ENCODE peak calls at places on chromosomes 11 and 22, in five cellular contexts. Y is transverse colon, C is GM23248, B is AG10803, J is GM12865. I is an unnamed sample.

GRCh38 chr11:76322593-76323341 is 58.2 kb downstream of the THAP12 start:
- DNase-seq in Y (no peak), C (no peak), B (no peak), J (no peak), I (no peak)

GRCh38 chr11:2268911-2269600 is 1.3 kb downstream of the ASCL2 start:
- DNase-seq in Y (peak; percentile 48), C (peak; percentile 45), B (no peak), J (no peak), I (peak; percentile 93)

GRCh38 chr11:77821349-77821851 is 456 bp downstream of the AAMDC start:
- DNase-seq in Y (peak; percentile 27), C (peak; percentile 65), B (peak; percentile 38), J (peak; percentile 18), I (no peak)

GRCh38 chr11:131027501-131027900 is 111.2 kb upstream of the SNX19 start:
- DNase-seq in Y (no peak), C (no peak), B (peak; percentile 18), J (no peak), I (no peak)

GRCh38 chr11:7671807-7672206 is 1.5 kb downstream of the CYB5R2 start:
- DNase-seq in Y (no peak), C (no peak), B (no peak), J (peak; percentile 83), I (no peak)

GRCh38 chr22:30385913-30386312 is 1.3 kb downstream of the RNF215 start:
- DNase-seq in Y (no peak), C (no peak), B (no peak), J (no peak), I (no peak)

GRCh38 chr11:27427183-27427980 is 45.2 kb downstream of the LGR4 start:
- DNase-seq in Y (no peak), C (peak; percentile 70), B (peak; percentile 55), J (no peak), I (no peak)

GRCh38 chr11:108368134-108368533 is 99.2 kb downstream of the C11orf65 start:
- DNase-seq in Y (no peak), C (peak; percentile 51), B (peak; percentile 25), J (no peak), I (no peak)

GRCh38 chr11:121482231-121483129 is 29.7 kb upstream of the SORL1-AS1 start:
- DNase-seq in Y (peak; percentile 24), C (peak; percentile 5), B (no peak), J (peak; percentile 87), I (peak; percentile 43)

GRCh38 chr11:46457659-46458058 is 66.1 kb upstream of the CHRM4 start:
- DNase-seq in Y (no peak), C (no peak), B (no peak), J (no peak), I (peak; percentile 47)

GRCh38 chr22:19868773-19869471 is 14.2 kb upstream of the GNB1L start:
- DNase-seq in Y (peak; percentile 66), C (no peak), B (no peak), J (no peak), I (peak; percentile 70)

GRCh38 chr11:1890856-1891830 is 552 bp downstream of the PRR33 start:
- DNase-seq in Y (no peak), C (no peak), B (no peak), J (no peak), I (peak; percentile 64)

GRCh38 chr11:57205046-57205671 is 23.4 kb downstream of the LRRC55 start:
- DNase-seq in Y (no peak), C (peak; percentile 94), B (peak; percentile 82), J (no peak), I (no peak)

GRCh38 chr11:17256512-17256911 is 20.0 kb upstream of the NUCB2 start:
- DNase-seq in Y (no peak), C (peak; percentile 96), B (peak; percentile 93), J (no peak), I (no peak)

GRCh38 chr11:116641561-116642045 is 131.2 kb downstream of the BUD13 start:
- DNase-seq in Y (peak; percentile 41), C (peak; percentile 32), B (peak; percentile 7), J (peak; percentile 50), I (no peak)

GRCh38 chr11:129333873-129334272 is 41.8 kb upstream of the BARX2 start:
- DNase-seq in Y (no peak), C (peak; percentile 15), B (no peak), J (no peak), I (no peak)

GRCh38 chr22:23287136-23288095 is 107.1 kb downstream of the BCR start:
- DNase-seq in Y (no peak), C (no peak), B (no peak), J (no peak), I (no peak)

GRCh38 chr22:30275625-30276024 is 9.0 kb upstream of the OSM start:
- DNase-seq in Y (no peak), C (no peak), B (no peak), J (no peak), I (no peak)

GRCh38 chr11:82750643-82751139 is 17.0 kb upstream of the FAM181B start:
- DNase-seq in Y (no peak), C (no peak), B (no peak), J (no peak), I (no peak)

GRCh38 chr11:9208726-9209501 is 56.2 kb downstream of the DENND5A start:
- DNase-seq in Y (no peak), C (no peak), B (no peak), J (peak; percentile 60), I (no peak)

GRCh38 chr22:35914357-35914664 is 114.3 kb downstream of the RBFOX2 start:
- DNase-seq in Y (no peak), C (no peak), B (no peak), J (no peak), I (no peak)

GRCh38 chr11:19844806-19845205 is 132.2 kb downstream of the NAV2 start:
- DNase-seq in Y (no peak), C (no peak), B (no peak), J (no peak), I (no peak)

GRCh38 chr11:59403546-59403945 is 22.7 kb downstream of the OR5A2 start:
- DNase-seq in Y (no peak), C (no peak), B (no peak), J (no peak), I (no peak)

GRCh38 chr11:61162092-61162935 is 1.1 kb upstream of the VPS37C start:
- DNase-seq in Y (peak; percentile 47), C (peak; percentile 29), B (no peak), J (peak; percentile 87), I (no peak)

GRCh38 chr11:96061730-96062524 is 138.0 kb upstream of the MTMR2 start:
- DNase-seq in Y (no peak), C (peak; percentile 65), B (no peak), J (no peak), I (no peak)

GRCh38 chr11:73185680-73186293 is 32.3 kb upstream of the P2RY2 start:
- DNase-seq in Y (no peak), C (peak; percentile 97), B (peak; percentile 87), J (no peak), I (peak; percentile 40)

GRCh38 chr11:57639321-57640067 is 10.2 kb downstream of the YPEL4 start:
- DNase-seq in Y (no peak), C (peak; percentile 23), B (no peak), J (no peak), I (no peak)

GRCh38 chr22:39177791-39178190 is 25.3 kb upstream of the CBX7 start:
- DNase-seq in Y (no peak), C (no peak), B (no peak), J (no peak), I (no peak)

GRCh38 chr11:19951558-19952083 is 208.7 kb downstream of the DBX1 start:
- DNase-seq in Y (no peak), C (peak; percentile 72), B (peak; percentile 54), J (peak; percentile 75), I (no peak)

GRCh38 chr11:111764621-111765020 is 1.6 kb downstream of the PPP2R1B start:
- DNase-seq in Y (no peak), C (peak; percentile 61), B (peak; percentile 28), J (no peak), I (no peak)

DNA sequence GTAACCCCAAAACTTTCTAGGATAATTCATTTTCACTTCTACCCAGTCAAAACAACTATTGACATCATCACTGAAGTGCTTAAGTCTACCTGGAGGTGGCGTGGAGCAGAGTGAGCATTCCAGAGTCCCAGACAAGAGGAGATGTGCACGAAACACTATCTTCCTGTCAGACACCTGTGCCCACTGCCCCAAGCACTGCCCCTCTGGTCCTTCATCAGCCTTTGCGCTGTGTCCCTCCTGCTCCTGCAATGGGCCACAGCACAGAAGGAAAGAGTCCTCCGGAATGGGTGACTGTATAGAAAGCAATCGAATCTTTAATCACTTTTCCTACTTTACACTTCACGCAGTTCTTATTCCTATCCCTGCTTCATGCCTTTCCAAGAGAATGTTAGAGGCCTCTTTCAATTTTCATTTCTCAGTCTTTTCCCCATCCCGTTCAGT is 512 bp upstream of the GRIA4 start:
- DNase-seq in Y (no peak), C (peak; percentile 39), B (no peak), J (peak; percentile 36), I (no peak)
- H3K4me3 ChIP-seq in Y (no peak overlapping the region), C (no peak overlapping the region), B (no peak overlapping the region), J (no peak overlapping the region), I (no peak overlapping the region)

DNA sequence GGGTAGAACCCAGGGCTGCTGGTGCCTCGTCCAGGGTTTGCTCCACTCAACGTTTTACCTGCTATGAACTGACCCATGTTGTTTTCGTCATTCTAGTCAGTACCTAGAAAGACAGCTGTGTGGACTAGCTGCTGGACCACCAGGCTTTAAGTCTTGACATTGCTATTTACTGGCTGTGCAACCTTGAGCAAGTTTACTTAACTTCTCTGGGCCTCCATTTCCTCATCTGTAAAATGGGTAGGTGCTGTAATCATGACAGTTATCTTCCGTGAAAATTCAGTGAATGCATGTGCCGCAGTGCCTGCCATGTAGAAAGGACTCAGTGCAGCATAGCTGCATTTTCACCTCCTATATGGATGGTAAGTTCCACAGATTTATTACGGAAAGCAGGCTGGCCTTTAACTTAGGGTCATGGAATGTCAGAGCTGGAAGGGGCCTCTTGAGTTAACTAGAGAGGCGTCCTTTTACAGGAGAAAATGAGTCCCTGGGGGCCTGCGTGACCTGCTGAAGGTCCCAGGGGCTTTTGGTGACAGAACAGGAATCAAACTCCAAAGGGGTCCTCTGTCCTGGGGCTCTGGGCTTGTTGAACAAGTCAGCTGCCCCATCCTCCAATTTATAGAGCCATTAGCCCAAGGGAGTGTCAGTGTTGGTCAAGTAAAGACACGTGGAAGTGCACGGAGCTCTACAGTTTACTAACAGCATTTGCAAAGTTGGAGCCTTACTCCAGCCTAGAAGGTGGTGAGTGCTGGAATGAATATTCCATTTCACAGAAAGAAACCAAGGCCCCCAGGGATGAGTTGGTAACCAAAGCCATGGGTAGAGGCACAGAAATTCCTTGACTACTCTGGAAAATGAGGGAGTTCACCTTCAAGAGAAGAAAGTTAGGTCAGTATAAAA is 12.0 kb upstream of the MALAT1 start:
- DNase-seq in Y (no peak), C (no peak), B (no peak), J (no peak), I (no peak)
- H3K4me3 ChIP-seq in Y (no peak overlapping the region), C (peak overlapping the region; percentile 28), B (no peak overlapping the region), J (no peak overlapping the region), I (no peak overlapping the region)

GRCh38 chr11:70397336-70397982 is 870 bp upstream of the CTTN start:
- DNase-seq in Y (peak; percentile 20), C (no peak), B (peak; percentile 12), J (peak; percentile 55), I (no peak)

GRCh38 chr11:70397983-70398833 is at the start of gene CTTN:
- DNase-seq in Y (peak; percentile 84), C (peak; percentile 90), B (peak; percentile 81), J (peak; percentile 78), I (peak; percentile 79)

GRCh38 chr11:70400643-70401042 is 2.3 kb downstream of the CTTN start:
- DNase-seq in Y (no peak), C (no peak), B (no peak), J (no peak), I (no peak)

GRCh38 chr11:70398834-70399680 is 728 bp downstream of the CTTN start:
- DNase-seq in Y (peak; percentile 26), C (no peak), B (no peak), J (peak; percentile 69), I (peak; percentile 52)

GRCh38 chr11:70399681-70400112 is 1.4 kb downstream of the CTTN start:
- DNase-seq in Y (peak; percentile 74), C (peak; percentile 98), B (peak; percentile 95), J (no peak), I (peak; percentile 93)
- H3K4me3 ChIP-seq in Y (peak overlapping the region; percentile 95), C (peak overlapping the region; percentile 88), B (peak overlapping the region; percentile 83), J (no peak overlapping the region), I (peak overlapping the region; percentile 81)

GRCh38 chr22:24424901-24425775 is 2.3 kb upstream of the ADORA2A start:
- DNase-seq in Y (no peak), C (no peak), B (no peak), J (no peak), I (no peak)
- H3K4me3 ChIP-seq in Y (no peak overlapping the region), C (no peak overlapping the region), B (no peak overlapping the region), J (peak overlapping the region; percentile 66), I (peak overlapping the region; percentile 63)